ENCODE peak calls at places on chromosomes 5 and 9, in five cellular contexts. One of them, this sample, is unnamed.

GRCh38 chr5:106380736-106381135 is 1290.0 kb downstream of the EFNA5 start:
- DNase-seq in activated T-helper 9 cell treated with anti-CD3 and anti-CD28 coated beads, Interleukin-2, amount 50 U/mL, for 16 hours: no peak
- DNase-seq in mucosa of gallbladder: no peak
- DNase-seq in head of caudate nucleus: no peak
- DNase-seq in G401: no peak
- DNase-seq in this sample: no peak

GRCh38 chr9:130239741-130240241 is 25.8 kb upstream of the HMCN2 start:
- DNase-seq in activated T-helper 9 cell treated with anti-CD3 and anti-CD28 coated beads, Interleukin-2, amount 50 U/mL, for 16 hours: no peak
- DNase-seq in mucosa of gallbladder: no peak
- DNase-seq in head of caudate nucleus: no peak
- DNase-seq in G401: no peak
- DNase-seq in this sample: no peak

GRCh38 chr5:56145106-56145505 is 88.0 kb downstream of the ANKRD55 start:
- DNase-seq in activated T-helper 9 cell treated with anti-CD3 and anti-CD28 coated beads, Interleukin-2, amount 50 U/mL, for 16 hours: no peak
- DNase-seq in mucosa of gallbladder: peak; percentile 28
- DNase-seq in head of caudate nucleus: no peak
- DNase-seq in G401: no peak
- DNase-seq in this sample: no peak

GRCh38 chr5:115815693-115816225 is 700 bp downstream of the CDO1 start:
- DNase-seq in activated T-helper 9 cell treated with anti-CD3 and anti-CD28 coated beads, Interleukin-2, amount 50 U/mL, for 16 hours: no peak
- DNase-seq in mucosa of gallbladder: no peak
- DNase-seq in head of caudate nucleus: peak; percentile 15
- DNase-seq in G401: peak; percentile 50
- DNase-seq in this sample: no peak

GRCh38 chr5:60972225-60972624 is 27.2 kb downstream of the NDUFAF2 start:
- DNase-seq in activated T-helper 9 cell treated with anti-CD3 and anti-CD28 coated beads, Interleukin-2, amount 50 U/mL, for 16 hours: peak; percentile 18
- DNase-seq in mucosa of gallbladder: no peak
- DNase-seq in head of caudate nucleus: no peak
- DNase-seq in G401: no peak
- DNase-seq in this sample: no peak

GRCh38 chr5:163381832-163382231 is 55.6 kb upstream of the CCNG1 start:
- DNase-seq in activated T-helper 9 cell treated with anti-CD3 and anti-CD28 coated beads, Interleukin-2, amount 50 U/mL, for 16 hours: no peak
- DNase-seq in mucosa of gallbladder: no peak
- DNase-seq in head of caudate nucleus: no peak
- DNase-seq in G401: no peak
- DNase-seq in this sample: no peak

GRCh38 chr9:126514037-126514821 is 99.5 kb upstream of the LMX1B start:
- DNase-seq in activated T-helper 9 cell treated with anti-CD3 and anti-CD28 coated beads, Interleukin-2, amount 50 U/mL, for 16 hours: peak; percentile 46
- DNase-seq in mucosa of gallbladder: peak; percentile 48
- DNase-seq in head of caudate nucleus: peak; percentile 67
- DNase-seq in G401: no peak
- DNase-seq in this sample: peak; percentile 73

GRCh38 chr5:140351609-140352334 is 5.4 kb upstream of the HBEGF start:
- DNase-seq in activated T-helper 9 cell treated with anti-CD3 and anti-CD28 coated beads, Interleukin-2, amount 50 U/mL, for 16 hours: no peak
- DNase-seq in mucosa of gallbladder: peak; percentile 80
- DNase-seq in head of caudate nucleus: no peak
- DNase-seq in G401: peak; percentile 86
- DNase-seq in this sample: no peak

GRCh38 chr9:3246231-3246630 is 279.6 kb downstream of the RFX3 start:
- DNase-seq in activated T-helper 9 cell treated with anti-CD3 and anti-CD28 coated beads, Interleukin-2, amount 50 U/mL, for 16 hours: no peak
- DNase-seq in mucosa of gallbladder: no peak
- DNase-seq in head of caudate nucleus: no peak
- DNase-seq in G401: no peak
- DNase-seq in this sample: no peak

GRCh38 chr5:109610581-109610980 is 79.1 kb upstream of the MAN2A1 start:
- DNase-seq in activated T-helper 9 cell treated with anti-CD3 and anti-CD28 coated beads, Interleukin-2, amount 50 U/mL, for 16 hours: no peak
- DNase-seq in mucosa of gallbladder: no peak
- DNase-seq in head of caudate nucleus: no peak
- DNase-seq in G401: no peak
- DNase-seq in this sample: no peak

GRCh38 chr5:174428895-174429294 is 295.5 kb upstream of the MSX2 start:
- DNase-seq in activated T-helper 9 cell treated with anti-CD3 and anti-CD28 coated beads, Interleukin-2, amount 50 U/mL, for 16 hours: no peak
- DNase-seq in mucosa of gallbladder: no peak
- DNase-seq in head of caudate nucleus: no peak
- DNase-seq in G401: no peak
- DNase-seq in this sample: no peak

GRCh38 chr5:108418172-108418571 is 36.3 kb upstream of the FBXL17 start:
- DNase-seq in activated T-helper 9 cell treated with anti-CD3 and anti-CD28 coated beads, Interleukin-2, amount 50 U/mL, for 16 hours: no peak
- DNase-seq in mucosa of gallbladder: no peak
- DNase-seq in head of caudate nucleus: peak; percentile 41
- DNase-seq in G401: peak; percentile 95
- DNase-seq in this sample: no peak

GRCh38 chr9:108347463-108348153 is 508.2 kb downstream of the ACTL7B start:
- DNase-seq in activated T-helper 9 cell treated with anti-CD3 and anti-CD28 coated beads, Interleukin-2, amount 50 U/mL, for 16 hours: no peak
- DNase-seq in mucosa of gallbladder: no peak
- DNase-seq in head of caudate nucleus: no peak
- DNase-seq in G401: no peak
- DNase-seq in this sample: no peak

GRCh38 chr9:34457266-34458012 is 931 bp downstream of the FAM219A start:
- DNase-seq in activated T-helper 9 cell treated with anti-CD3 and anti-CD28 coated beads, Interleukin-2, amount 50 U/mL, for 16 hours: no peak
- DNase-seq in mucosa of gallbladder: peak; percentile 68
- DNase-seq in head of caudate nucleus: peak; percentile 79
- DNase-seq in G401: peak; percentile 83
- DNase-seq in this sample: peak; percentile 87

GRCh38 chr5:136192526-136193395 is at the start of gene SMIM32:
- DNase-seq in activated T-helper 9 cell treated with anti-CD3 and anti-CD28 coated beads, Interleukin-2, amount 50 U/mL, for 16 hours: no peak
- DNase-seq in mucosa of gallbladder: peak; percentile 67
- DNase-seq in head of caudate nucleus: peak; percentile 21
- DNase-seq in G401: no peak
- DNase-seq in this sample: no peak

GRCh38 chr9:92435263-92435662 is 11.0 kb upstream of the OMD start:
- DNase-seq in activated T-helper 9 cell treated with anti-CD3 and anti-CD28 coated beads, Interleukin-2, amount 50 U/mL, for 16 hours: no peak
- DNase-seq in mucosa of gallbladder: no peak
- DNase-seq in head of caudate nucleus: no peak
- DNase-seq in G401: no peak
- DNase-seq in this sample: no peak

This sample was measured in upper lobe of left lung.